ENCODE peak calls at places on chromosomes 6 and 20, in seven cellular contexts. One of them, this sample, is unnamed.

GRCh38 chr20:13142143-13142542 is 78.9 kb upstream of the ISM1 start:
- DNase-seq in CD8-positive, alpha-beta T cell: no peak
- DNase-seq in GM20000: no peak
- DNase-seq in cardiac fibroblast: no peak
- DNase-seq in endodermal cell: no peak
- DNase-seq in right lobe of liver: no peak
- DNase-seq in BJ: no peak
- DNase-seq in this sample: no peak

GRCh38 chr6:44338228-44339122 is 4.0 kb upstream of the SPATS1 start:
- DNase-seq in CD8-positive, alpha-beta T cell: peak
- DNase-seq in BJ: no peak
- DNase-seq in endodermal cell: peak
- DNase-seq in GM20000: peak
- DNase-seq in cardiac fibroblast: peak
- DNase-seq in right lobe of liver: no peak
- DNase-seq in this sample: peak

GRCh38 chr6:132919028-132919427 is 104.7 kb downstream of the RPS12 start:
- DNase-seq in cardiac fibroblast: peak
- DNase-seq in BJ: no peak
- DNase-seq in right lobe of liver: no peak
- DNase-seq in CD8-positive, alpha-beta T cell: no peak
- DNase-seq in endodermal cell: no peak
- DNase-seq in GM20000: no peak
- DNase-seq in this sample: peak

GRCh38 chr6:26234421-26235239 is 130.4 kb upstream of the BTN3A2 start:
- DNase-seq in GM20000: peak
- DNase-seq in cardiac fibroblast: peak
- DNase-seq in endodermal cell: peak
- DNase-seq in right lobe of liver: no peak
- DNase-seq in CD8-positive, alpha-beta T cell: peak
- DNase-seq in BJ: no peak
- DNase-seq in this sample: no peak

GRCh38 chr6:98054453-98054852 is 771.4 kb upstream of the MMS22L start:
- DNase-seq in BJ: no peak
- DNase-seq in right lobe of liver: no peak
- DNase-seq in CD8-positive, alpha-beta T cell: no peak
- DNase-seq in cardiac fibroblast: no peak
- DNase-seq in endodermal cell: no peak
- DNase-seq in GM20000: no peak
- DNase-seq in this sample: no peak

GRCh38 chr20:51654060-51654459 is 111.5 kb upstream of the NFATC2 start:
- DNase-seq in CD8-positive, alpha-beta T cell: no peak
- DNase-seq in endodermal cell: peak
- DNase-seq in GM20000: no peak
- DNase-seq in right lobe of liver: no peak
- DNase-seq in BJ: no peak
- DNase-seq in cardiac fibroblast: no peak
- DNase-seq in this sample: no peak

GRCh38 chr6:159038914-159039884 is 5.6 kb downstream of the TAGAP start:
- DNase-seq in endodermal cell: no peak
- DNase-seq in GM20000: peak
- DNase-seq in cardiac fibroblast: peak
- DNase-seq in right lobe of liver: no peak
- DNase-seq in BJ: peak
- DNase-seq in CD8-positive, alpha-beta T cell: no peak
- DNase-seq in this sample: no peak

GRCh38 chr20:4814696-4815252 is 93.1 kb downstream of the PRND start:
- DNase-seq in GM20000: peak
- DNase-seq in cardiac fibroblast: no peak
- DNase-seq in right lobe of liver: peak
- DNase-seq in CD8-positive, alpha-beta T cell: no peak
- DNase-seq in endodermal cell: no peak
- DNase-seq in BJ: no peak
- DNase-seq in this sample: no peak

GRCh38 chr20:46399401-46399800 is 7.0 kb downstream of the ELMO2 start:
- DNase-seq in cardiac fibroblast: no peak
- DNase-seq in right lobe of liver: no peak
- DNase-seq in BJ: no peak
- DNase-seq in GM20000: no peak
- DNase-seq in CD8-positive, alpha-beta T cell: no peak
- DNase-seq in endodermal cell: peak
- DNase-seq in this sample: no peak

GRCh38 chr6:168880271-168880670 is 373.4 kb downstream of the THBS2 start:
- DNase-seq in BJ: no peak
- DNase-seq in endodermal cell: peak
- DNase-seq in GM20000: no peak
- DNase-seq in cardiac fibroblast: no peak
- DNase-seq in right lobe of liver: no peak
- DNase-seq in CD8-positive, alpha-beta T cell: no peak
- DNase-seq in this sample: no peak

GRCh38 chr6:98932424-98932823 is 15.3 kb downstream of the FBXL4 start:
- DNase-seq in cardiac fibroblast: no peak
- DNase-seq in right lobe of liver: no peak
- DNase-seq in GM20000: no peak
- DNase-seq in CD8-positive, alpha-beta T cell: no peak
- DNase-seq in endodermal cell: no peak
- DNase-seq in BJ: no peak
- DNase-seq in this sample: no peak

GRCh38 chr6:68279793-68280557 is 355.1 kb upstream of the ADGRB3 start:
- DNase-seq in GM20000: no peak
- DNase-seq in endodermal cell: peak
- DNase-seq in CD8-positive, alpha-beta T cell: no peak
- DNase-seq in BJ: no peak
- DNase-seq in right lobe of liver: no peak
- DNase-seq in cardiac fibroblast: peak
- DNase-seq in this sample: no peak

GRCh38 chr20:32908334-32909292 is 49.9 kb downstream of the EFCAB8 start:
- DNase-seq in cardiac fibroblast: no peak
- DNase-seq in GM20000: no peak
- DNase-seq in right lobe of liver: no peak
- DNase-seq in endodermal cell: peak
- DNase-seq in BJ: no peak
- DNase-seq in CD8-positive, alpha-beta T cell: no peak
- DNase-seq in this sample: no peak

GRCh38 chr20:11076434-11076833 is 402.6 kb upstream of the JAG1 start:
- DNase-seq in BJ: no peak
- DNase-seq in endodermal cell: no peak
- DNase-seq in cardiac fibroblast: no peak
- DNase-seq in GM20000: no peak
- DNase-seq in right lobe of liver: no peak
- DNase-seq in CD8-positive, alpha-beta T cell: no peak
- DNase-seq in this sample: no peak

GRCh38 chr6:166420351-166420750 is 37.6 kb upstream of the MPC1 start:
- DNase-seq in CD8-positive, alpha-beta T cell: no peak
- DNase-seq in endodermal cell: no peak
- DNase-seq in GM20000: no peak
- DNase-seq in cardiac fibroblast: peak
- DNase-seq in right lobe of liver: no peak
- DNase-seq in BJ: no peak
- DNase-seq in this sample: no peak

GRCh38 chr6:134529921-134530320 is 212.0 kb upstream of the SGK1 start:
- DNase-seq in right lobe of liver: no peak
- DNase-seq in BJ: peak
- DNase-seq in cardiac fibroblast: no peak
- DNase-seq in CD8-positive, alpha-beta T cell: no peak
- DNase-seq in GM20000: no peak
- DNase-seq in endodermal cell: no peak
- DNase-seq in this sample: no peak

GRCh38 chr6:116395647-116396046 is 24.9 kb downstream of the DSE start:
- DNase-seq in GM20000: no peak
- DNase-seq in right lobe of liver: no peak
- DNase-seq in CD8-positive, alpha-beta T cell: no peak
- DNase-seq in cardiac fibroblast: no peak
- DNase-seq in endodermal cell: no peak
- DNase-seq in BJ: no peak
- DNase-seq in this sample: no peak

GRCh38 chr6:116392158-116393032 is 21.6 kb downstream of the DSE start:
- DNase-seq in GM20000: no peak
- DNase-seq in cardiac fibroblast: peak
- DNase-seq in CD8-positive, alpha-beta T cell: no peak
- DNase-seq in BJ: no peak
- DNase-seq in right lobe of liver: no peak
- DNase-seq in endodermal cell: no peak
- DNase-seq in this sample: no peak

GRCh38 chr6:116390571-116390970 is 19.8 kb downstream of the DSE start:
- DNase-seq in CD8-positive, alpha-beta T cell: no peak
- DNase-seq in endodermal cell: no peak
- DNase-seq in GM20000: peak
- DNase-seq in cardiac fibroblast: no peak
- DNase-seq in BJ: no peak
- DNase-seq in right lobe of liver: no peak
- DNase-seq in this sample: no peak

GRCh38 chr6:116396451-116396850 is 25.7 kb downstream of the DSE start:
- DNase-seq in BJ: no peak
- DNase-seq in endodermal cell: no peak
- DNase-seq in cardiac fibroblast: no peak
- DNase-seq in GM20000: no peak
- DNase-seq in CD8-positive, alpha-beta T cell: no peak
- DNase-seq in right lobe of liver: no peak
- DNase-seq in this sample: no peak

GRCh38 chr6:116393430-116393829 is 22.7 kb downstream of the DSE start:
- DNase-seq in endodermal cell: no peak
- DNase-seq in cardiac fibroblast: no peak
- DNase-seq in CD8-positive, alpha-beta T cell: no peak
- DNase-seq in GM20000: no peak
- DNase-seq in BJ: no peak
- DNase-seq in right lobe of liver: no peak
- DNase-seq in this sample: no peak
- TF ChIP-seq CTCF in endodermal cell: peak
- TF ChIP-seq CTCF in cardiac fibroblast: peak
- TF ChIP-seq CTCF in CD8-positive, alpha-beta T cell: no peak
- TF ChIP-seq CTCF in GM20000: no peak
- TF ChIP-seq CTCF in BJ: peak
- TF ChIP-seq CTCF in right lobe of liver: peak
- TF ChIP-seq CTCF in this sample: peak

GRCh38 chr6:912871-913663 is 220.1 kb upstream of the EXOC2 start:
- DNase-seq in BJ: no peak
- DNase-seq in right lobe of liver: no peak
- DNase-seq in cardiac fibroblast: peak
- DNase-seq in CD8-positive, alpha-beta T cell: no peak
- DNase-seq in GM20000: no peak
- DNase-seq in endodermal cell: peak
- DNase-seq in this sample: peak
- TF ChIP-seq CTCF in BJ: peak
- TF ChIP-seq CTCF in right lobe of liver: peak
- TF ChIP-seq CTCF in cardiac fibroblast: no peak
- TF ChIP-seq CTCF in CD8-positive, alpha-beta T cell: no peak
- TF ChIP-seq CTCF in GM20000: peak
- TF ChIP-seq CTCF in endodermal cell: peak
- TF ChIP-seq CTCF in this sample: peak

GRCh38 chr20:9971746-9972145 is 63.0 kb upstream of the ANKEF1 start:
- DNase-seq in right lobe of liver: no peak
- DNase-seq in GM20000: no peak
- DNase-seq in CD8-positive, alpha-beta T cell: no peak
- DNase-seq in cardiac fibroblast: no peak
- DNase-seq in BJ: no peak
- DNase-seq in endodermal cell: no peak
- DNase-seq in this sample: no peak

GRCh38 chr20:9963029-9963428 is 71.8 kb upstream of the ANKEF1 start:
- DNase-seq in BJ: no peak
- DNase-seq in GM20000: no peak
- DNase-seq in cardiac fibroblast: no peak
- DNase-seq in CD8-positive, alpha-beta T cell: no peak
- DNase-seq in endodermal cell: no peak
- DNase-seq in right lobe of liver: no peak
- DNase-seq in this sample: no peak

GRCh38 chr20:9969626-9970025 is 65.2 kb upstream of the ANKEF1 start:
- DNase-seq in right lobe of liver: no peak
- DNase-seq in endodermal cell: no peak
- DNase-seq in BJ: no peak
- DNase-seq in GM20000: no peak
- DNase-seq in cardiac fibroblast: no peak
- DNase-seq in CD8-positive, alpha-beta T cell: no peak
- DNase-seq in this sample: no peak

DNA sequence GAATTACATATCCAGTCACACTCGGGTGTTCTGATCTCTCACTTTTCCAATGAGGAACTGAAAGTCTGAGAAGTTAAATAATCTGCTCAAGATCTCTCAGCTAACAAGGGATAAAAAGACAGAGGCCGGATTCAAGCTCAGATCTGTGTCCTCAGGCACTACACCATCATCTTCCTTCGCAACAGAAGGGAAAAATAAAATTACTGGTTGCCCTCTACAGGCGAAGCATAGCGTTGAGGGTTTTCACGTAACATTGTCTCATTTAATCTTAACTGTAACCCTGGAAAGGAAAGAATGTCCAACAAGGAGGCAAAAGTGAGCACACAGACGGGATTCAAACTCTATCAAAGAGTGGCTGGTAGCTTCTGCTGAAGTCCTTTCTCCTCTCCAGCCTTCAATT is 67.8 kb upstream of the ANKEF1 start:
- DNase-seq in BJ: no peak
- DNase-seq in GM20000: no peak
- DNase-seq in CD8-positive, alpha-beta T cell: no peak
- DNase-seq in endodermal cell: no peak
- DNase-seq in right lobe of liver: no peak
- DNase-seq in cardiac fibroblast: no peak
- DNase-seq in this sample: no peak
- TF ChIP-seq CTCF in BJ: peak
- TF ChIP-seq CTCF in GM20000: peak
- TF ChIP-seq CTCF in CD8-positive, alpha-beta T cell: no peak
- TF ChIP-seq CTCF in endodermal cell: peak
- TF ChIP-seq CTCF in right lobe of liver: peak
- TF ChIP-seq CTCF in cardiac fibroblast: peak
- TF ChIP-seq CTCF in this sample: peak

GRCh38 chr6:36130672-36131516 is 581 bp downstream of the MAPK13 start:
- DNase-seq in CD8-positive, alpha-beta T cell: no peak
- DNase-seq in GM20000: peak
- DNase-seq in BJ: no peak
- DNase-seq in right lobe of liver: peak
- DNase-seq in endodermal cell: peak
- DNase-seq in cardiac fibroblast: peak
- DNase-seq in this sample: no peak
- TF ChIP-seq CTCF in CD8-positive, alpha-beta T cell: no peak
- TF ChIP-seq CTCF in GM20000: no peak
- TF ChIP-seq CTCF in BJ: no peak
- TF ChIP-seq CTCF in right lobe of liver: peak
- TF ChIP-seq CTCF in endodermal cell: peak
- TF ChIP-seq CTCF in cardiac fibroblast: no peak
- TF ChIP-seq CTCF in this sample: no peak

DNA sequence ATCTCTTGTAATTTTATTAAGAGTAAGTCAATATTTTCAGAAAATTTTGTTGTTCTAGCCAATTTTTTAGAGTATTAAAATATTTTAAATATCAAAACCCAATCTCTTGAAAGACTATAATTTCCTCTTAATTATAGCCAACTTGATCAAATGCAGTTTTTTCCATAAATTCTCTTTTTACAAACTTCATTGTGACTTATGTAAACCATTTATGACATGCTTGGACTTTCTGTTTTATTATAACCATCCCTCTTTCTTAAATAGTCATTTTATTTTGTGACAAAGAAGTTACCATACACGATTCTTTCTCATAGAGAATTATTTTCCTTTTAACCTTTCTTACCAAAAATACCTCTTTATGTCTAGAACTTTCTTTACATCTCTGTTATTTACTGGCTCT is 1075.5 kb downstream of the KHDRBS2 start:
- DNase-seq in BJ: no peak
- DNase-seq in GM20000: no peak
- DNase-seq in cardiac fibroblast: no peak
- DNase-seq in right lobe of liver: no peak
- DNase-seq in CD8-positive, alpha-beta T cell: no peak
- DNase-seq in endodermal cell: no peak
- DNase-seq in this sample: no peak
- TF ChIP-seq CTCF in BJ: no peak
- TF ChIP-seq CTCF in GM20000: no peak
- TF ChIP-seq CTCF in cardiac fibroblast: no peak
- TF ChIP-seq CTCF in right lobe of liver: no peak
- TF ChIP-seq CTCF in CD8-positive, alpha-beta T cell: no peak
- TF ChIP-seq CTCF in endodermal cell: no peak
- TF ChIP-seq CTCF in this sample: no peak

This sample was measured in AG04450.